ENCODE peak calls at places on chromosomes 16 and 17, in six cellular contexts. N is GM23248, W is A549, V is HCT116, O is K562, U is MM.1S. A is an unnamed sample. For H3K4me1, the result is how much of the 10 kb centered on the place peaks cover.

GRCh38 chr16:19415918-19416317 is 1.8 kb upstream of the TMC5 start:
- DNase-seq in O (no peak), U (no peak), W (no peak), N (no peak), V (no peak), A (no peak)

GRCh38 chr17:80112471-80113032 is 11.2 kb downstream of the GAA start:
- DNase-seq in W (no peak), U (no peak), V (no peak), O (peak), N (no peak), A (no peak)

GRCh38 chr17:3964203-3965122 is at the start of gene ATP2A3:
- DNase-seq in W (peak), O (peak), U (peak), N (peak), V (no peak), A (peak)

GRCh38 chr17:28744104-28744801 is 442 bp downstream of the TRAF4 start:
- DNase-seq in V (no peak), W (peak), O (peak), N (peak), U (peak), A (peak)

GRCh38 chr16:78896280-78896679 is 704.3 kb downstream of the MAF start:
- DNase-seq in N (no peak), W (no peak), U (no peak), O (no peak), V (no peak), A (no peak)

GRCh38 chr16:19980866-19981265 is 92.8 kb downstream of the GPR139 start:
- DNase-seq in N (peak), W (peak), V (peak), U (no peak), O (peak), A (no peak)

GRCh38 chr17:17469996-17470395 is 6.8 kb upstream of the MED9 start:
- DNase-seq in W (no peak), O (no peak), U (no peak), N (no peak), V (no peak), A (no peak)

GRCh38 chr17:56798916-56799315 is 34.8 kb downstream of the C17orf67 start:
- DNase-seq in U (peak), O (no peak), V (no peak), N (peak), W (no peak), A (peak)

GRCh38 chr17:42456223-42457106 is 2.2 kb upstream of the ATP6V0A1 start:
- DNase-seq in V (no peak), N (peak), O (peak), U (peak), W (no peak), A (peak)

GRCh38 chr17:8701754-8702153 is 42.9 kb downstream of the CCDC42 start:
- DNase-seq in N (no peak), U (no peak), V (no peak), W (no peak), O (no peak), A (no peak)

GRCh38 chr16:554297-554621 is 5.9 kb upstream of the PRR35 start:
- DNase-seq in V (no peak), O (no peak), N (no peak), W (no peak), U (no peak), A (no peak)

GRCh38 chr17:49887744-49888360 is 40.0 kb upstream of the TAC4 start:
- DNase-seq in V (no peak), N (no peak), U (no peak), W (no peak), O (no peak), A (no peak)

GRCh38 chr16:76193851-76194620 is 83.2 kb upstream of the CNTNAP4 start:
- DNase-seq in N (no peak), W (no peak), U (no peak), V (no peak), O (no peak), A (no peak)

GRCh38 chr17:47726796-47727703 is 6.0 kb upstream of the TBX21 start:
- DNase-seq in U (no peak), O (no peak), V (no peak), W (no peak), N (no peak), A (no peak)

GRCh38 chr17:13484020-13484419 is 117.7 kb downstream of the HS3ST3A1 start:
- DNase-seq in N (peak), O (no peak), V (no peak), U (no peak), W (no peak), A (no peak)

GRCh38 chr16:86809458-86809955 is 231.2 kb downstream of the FOXL1 start:
- DNase-seq in W (peak), N (peak), U (no peak), O (no peak), V (no peak), A (no peak)

GRCh38 chr17:70521821-70522256 is 352.5 kb downstream of the KCNJ2 start:
- DNase-seq in O (no peak), W (no peak), V (no peak), U (no peak), N (no peak), A (no peak)

GRCh38 chr17:15954222-15954621 is 9.3 kb downstream of the ADORA2B start:
- DNase-seq in O (no peak), U (no peak), W (peak), N (peak), V (peak), A (no peak)

GRCh38 chr16:67039260-67040020 is 10.5 kb downstream of the CBFB start:
- DNase-seq in V (no peak), W (no peak), N (no peak), O (no peak), U (no peak), A (no peak)

GRCh38 chr17:6940186-6940649 is 55.6 kb upstream of the ALOX12 start:
- DNase-seq in W (no peak), N (no peak), O (peak), U (peak), V (no peak), A (peak)

GRCh38 chr16:3618782-3619166 is 7.4 kb upstream of the SLX4 start:
- DNase-seq in O (no peak), U (no peak), N (peak), V (peak), W (no peak), A (no peak)

GRCh38 chr17:74037320-74037719 is 166.2 kb upstream of the RPL38 start:
- DNase-seq in V (no peak), U (no peak), W (no peak), N (no peak), O (no peak), A (no peak)

GRCh38 chr17:83099570-83100181 is 20.3 kb downstream of the METRNL start:
- DNase-seq in O (no peak), N (peak), W (no peak), U (no peak), V (no peak), A (no peak)

GRCh38 chr16:82197540-82198240 is 27.7 kb upstream of the MPHOSPH6 start:
- DNase-seq in N (no peak), U (no peak), W (no peak), V (no peak), O (no peak), A (no peak)

GRCh38 chr16:78894872-78895271 is 705.7 kb downstream of the MAF start:
- DNase-seq in O (no peak), U (no peak), W (no peak), V (no peak), N (no peak), A (no peak)

GRCh38 chr17:27609606-27610303 is 21.2 kb upstream of the LGALS9 start:
- DNase-seq in W (peak), N (peak), U (no peak), V (no peak), O (peak), A (peak)

GRCh38 chr17:44878627-44879221 is 20.5 kb downstream of the EFTUD2 start:
- DNase-seq in U (peak), W (peak), O (no peak), V (peak), N (peak), A (peak)

GRCh38 chr17:12407495-12407894 is 258.2 kb upstream of the MYOCD start:
- DNase-seq in W (no peak), N (no peak), U (no peak), O (no peak), V (no peak), A (no peak)

DNA sequence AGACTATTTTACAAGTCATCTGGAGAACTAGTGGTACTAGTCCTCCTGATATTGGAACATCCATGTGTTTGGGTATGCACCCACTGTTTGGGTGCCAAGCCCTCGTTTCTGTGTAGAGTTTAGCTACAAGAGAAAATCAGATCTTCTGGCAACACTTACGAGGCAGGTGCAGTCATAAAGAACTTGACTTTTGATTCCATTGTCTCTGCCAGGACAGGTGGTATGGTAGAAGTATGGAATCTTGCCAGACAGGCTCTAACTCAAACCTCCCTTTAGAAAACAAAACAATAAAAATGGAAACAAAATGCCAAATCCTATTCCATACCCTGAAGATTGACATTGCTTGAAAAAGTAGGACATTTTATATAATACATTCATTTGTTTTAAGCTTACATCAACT is 16.0 kb downstream of the RNF43 start:
- DNase-seq in U (no peak), V (no peak), W (no peak), O (no peak), N (no peak), A (no peak)
- H3K4me1 ChIP-seq in U (under half), V (half or more), W (under half), O (under half), N (under half), A (under half)

GRCh38 chr17:46000757-46001156 is 1.7 kb downstream of the STH start:
- DNase-seq in O (no peak), U (no peak), V (no peak), W (no peak), N (no peak), A (no peak)
- H3K4me2 ChIP-seq in O (no peak), U (no peak), V (no peak), W (no peak), N (no peak), A (no peak)

GRCh38 chr17:30827082-30827481 is 2.6 kb upstream of the CRLF3 start:
- DNase-seq in N (no peak), U (no peak), W (no peak), O (no peak), V (no peak), A (no peak)

GRCh38 chr17:30821751-30822723 is 2.5 kb downstream of the CRLF3 start:
- DNase-seq in O (no peak), W (no peak), N (no peak), V (no peak), U (no peak), A (peak)

GRCh38 chr17:30823425-30823824 is 1.1 kb downstream of the CRLF3 start:
- DNase-seq in O (no peak), W (no peak), V (no peak), U (no peak), N (no peak), A (peak)

GRCh38 chr17:30824356-30825145 is at the start of gene CRLF3:
- DNase-seq in O (peak), U (peak), V (peak), W (peak), N (peak), A (peak)

DNA sequence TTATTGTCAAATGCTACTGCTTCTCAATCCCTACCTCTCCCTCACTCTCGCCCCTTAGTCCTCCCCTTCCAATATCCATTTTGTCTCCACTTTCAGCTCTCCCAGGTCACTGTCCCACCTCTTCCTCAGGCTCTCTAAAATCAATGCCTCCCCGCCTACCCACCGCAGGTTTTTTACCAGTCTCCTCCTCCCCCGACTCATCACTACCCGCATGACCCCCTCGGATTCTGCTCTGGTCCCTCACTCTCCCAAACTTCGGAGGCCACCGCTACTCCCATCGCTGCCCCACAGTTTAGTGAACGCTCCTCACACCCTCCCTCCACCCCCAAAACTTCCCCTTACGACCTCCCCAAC is 513 bp downstream of the CRLF3 start:
- DNase-seq in N (peak), O (peak), U (no peak), V (no peak), W (peak), A (peak)
- H3K4me1 ChIP-seq in N (under half), O (under half), U (under half), V (under half), W (under half), A (under half)

DNA sequence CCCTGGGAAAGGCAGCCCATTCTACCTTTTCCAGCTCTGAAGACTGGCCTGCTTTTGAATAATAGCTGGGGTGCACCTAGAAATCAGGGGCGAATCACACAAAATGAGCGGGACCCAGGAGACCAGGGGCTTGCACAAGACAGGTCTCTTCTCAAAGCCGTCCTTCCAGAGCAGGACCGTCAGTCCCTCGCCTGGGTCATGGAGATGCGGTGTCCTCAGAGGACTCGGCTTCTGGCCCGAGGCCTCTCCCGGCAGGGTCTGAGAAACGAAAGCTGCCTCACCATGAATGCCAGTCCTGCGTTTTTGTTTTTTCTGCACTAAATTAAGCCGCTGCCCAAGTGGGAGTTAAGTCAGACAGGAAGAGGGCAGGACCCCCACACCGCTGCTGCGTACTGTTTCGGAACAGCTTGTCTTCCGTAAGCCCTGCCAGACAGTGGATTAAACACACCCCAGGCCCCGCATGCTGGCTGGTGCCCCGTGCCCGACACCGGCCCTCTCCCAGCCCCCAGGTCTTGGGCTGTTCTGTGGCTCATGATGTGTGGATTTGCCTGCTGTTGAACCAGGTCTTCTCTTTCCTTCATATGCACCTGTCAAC is 142.1 kb upstream of the RPH3AL start:
- DNase-seq in U (no peak), W (no peak), O (no peak), N (no peak), V (no peak), A (no peak)
- H3K4me2 ChIP-seq in U (no peak), W (no peak), O (no peak), N (no peak), V (no peak), A (no peak)

GRCh38 chr17:68346448-68346847 is 55.2 kb downstream of the ARSG start:
- DNase-seq in W (no peak), V (no peak), U (no peak), N (no peak), O (no peak), A (peak)
- H3K4me1 ChIP-seq in W (under half), V (under half), U (under half), N (under half), O (under half), A (under half)

GRCh38 chr17:78739331-78739853 is 42.7 kb downstream of the CYTH1 start:
- DNase-seq in U (peak), V (no peak), N (no peak), W (no peak), O (no peak), A (peak)

GRCh38 chr17:78742901-78743300 is 39.2 kb downstream of the CYTH1 start:
- DNase-seq in U (no peak), V (no peak), O (no peak), N (peak), W (no peak), A (no peak)

GRCh38 chr17:78738698-78739097 is 43.4 kb downstream of the CYTH1 start:
- DNase-seq in V (no peak), N (no peak), O (no peak), U (no peak), W (no peak), A (no peak)

GRCh38 chr17:78738245-78738644 is 43.8 kb downstream of the CYTH1 start:
- DNase-seq in U (peak), O (no peak), N (no peak), V (no peak), W (no peak), A (no peak)

GRCh38 chr17:78741644-78742284 is 40.3 kb downstream of the CYTH1 start:
- DNase-seq in W (no peak), N (no peak), O (no peak), V (no peak), U (no peak), A (no peak)
- H3K4me2 ChIP-seq in W (no peak), N (no peak), O (no peak), V (no peak), U (no peak), A (no peak)

GRCh38 chr16:88904676-88905365 is 38.4 kb upstream of the PABPN1L start:
- DNase-seq in W (no peak), U (no peak), O (no peak), V (no peak), N (no peak), A (no peak)

GRCh38 chr16:88907768-88908167 is 41.3 kb upstream of the PABPN1L start:
- DNase-seq in W (no peak), U (no peak), O (no peak), V (no peak), N (peak), A (no peak)

GRCh38 chr16:88905563-88905962 is 39.1 kb upstream of the PABPN1L start:
- DNase-seq in V (no peak), N (peak), U (peak), O (peak), W (peak), A (peak)

GRCh38 chr16:88906535-88907105 is 40.2 kb upstream of the PABPN1L start:
- DNase-seq in W (no peak), V (no peak), O (no peak), N (no peak), U (no peak), A (no peak)

GRCh38 chr16:88906020-88906419 is 39.6 kb upstream of the PABPN1L start:
- DNase-seq in O (no peak), U (no peak), V (no peak), W (no peak), N (no peak), A (no peak)
- H3K4me1 ChIP-seq in O (under half), U (under half), V (under half), W (under half), N (under half), A (under half)

A was measured in Karpas-422.